ENCODE peak calls at places on chromosomes 16 and 17, in ten cellular contexts. E is endothelial cell of umbilical vein; I is uterus; M is mammary epithelial cell; J is bronchial epithelial cell; G is cardiac muscle cell; X is colonic mucosa; H is transverse colon; T is lower lobe of right lung; B is CD8-positive, alpha-beta T cell. A is an unnamed sample. For H3K27me3, the result is how much of the 10 kb centered on the place peaks cover.

GRCh38 chr16:64051826-64052225 is 1070.0 kb downstream of the CDH11 start:
- DNase-seq in M (peak), G (peak), E (peak), B (no peak), J (peak), I (no peak), X (no peak), H (no peak), T (no peak), A (no peak)

GRCh38 chr17:74756891-74757290 is 8.5 kb downstream of the NHERF1 start:
- DNase-seq in B (peak), J (no peak), H (no peak), M (no peak), X (no peak), G (no peak), I (no peak), T (no peak), E (no peak), A (peak)

GRCh38 chr16:77214411-77215138 is 15.4 kb downstream of the SYCE1L start:
- DNase-seq in X (no peak), H (no peak), J (no peak), E (no peak), B (no peak), M (no peak), T (no peak), G (no peak), I (no peak), A (no peak)

GRCh38 chr17:57350266-57350665 is 93.9 kb downstream of the MSI2 start:
- DNase-seq in I (no peak), X (peak), H (no peak), M (no peak), T (no peak), G (no peak), B (no peak), E (no peak), J (no peak), A (no peak)

GRCh38 chr17:77286641-77287431 is 146.1 kb downstream of the SEC14L1 start:
- DNase-seq in E (no peak), J (peak), B (no peak), X (peak), M (peak), I (no peak), T (peak), H (peak), G (peak), A (no peak)

GRCh38 chr16:70511833-70512232 is 11.5 kb downstream of the COG4 start:
- DNase-seq in I (no peak), E (no peak), B (no peak), H (no peak), T (no peak), M (no peak), G (no peak), J (no peak), X (no peak), A (no peak)

GRCh38 chr16:5461574-5461973 is 364.0 kb upstream of the EEF2KMT start:
- DNase-seq in J (no peak), M (no peak), T (no peak), G (no peak), X (no peak), H (no peak), B (no peak), I (no peak), E (no peak), A (no peak)

GRCh38 chr16:48444574-48444973 is 59.4 kb upstream of the SIAH1 start:
- DNase-seq in B (no peak), I (peak), X (no peak), H (no peak), J (peak), E (peak), G (peak), M (peak), T (no peak), A (no peak)

GRCh38 chr16:4320571-4321137 is 4.8 kb downstream of the GLIS2 start:
- DNase-seq in B (no peak), H (no peak), I (no peak), T (no peak), G (no peak), E (no peak), M (peak), X (no peak), J (peak), A (no peak)

GRCh38 chr17:60506312-60506711 is 19.7 kb downstream of the APPBP2 start:
- DNase-seq in T (no peak), X (no peak), M (peak), J (peak), G (peak), I (no peak), B (no peak), H (no peak), E (peak), A (no peak)

GRCh38 chr16:397736-398332 is 835 bp downstream of the NME4 start:
- DNase-seq in E (peak), X (peak), T (peak), M (no peak), B (peak), H (peak), J (peak), G (peak), I (peak), A (peak)
- TF ChIP-seq CTCF in E (peak), X (peak), T (peak), M (peak), B (no peak), H (peak), J (peak), G (peak), I (peak), A (peak)

GRCh38 chr17:44775136-44775837 is 16.5 kb downstream of the ADAM11 start:
- DNase-seq in H (peak), M (peak), X (peak), J (peak), E (peak), B (peak), T (peak), G (peak), I (peak), A (peak)

GRCh38 chr17:44776628-44777393 is 18.0 kb downstream of the ADAM11 start:
- DNase-seq in T (no peak), I (no peak), M (no peak), J (no peak), B (no peak), X (no peak), H (no peak), G (no peak), E (no peak), A (no peak)

GRCh38 chr17:44777394-44778348 is 18.9 kb downstream of the ADAM11 start:
- DNase-seq in B (no peak), H (no peak), E (no peak), M (no peak), G (no peak), T (no peak), I (no peak), X (no peak), J (no peak), A (no peak)

GRCh38 chr17:44774271-44775135 is 15.7 kb downstream of the ADAM11 start:
- DNase-seq in B (peak), M (peak), X (peak), H (peak), T (peak), G (peak), J (peak), I (peak), E (peak), A (peak)

GRCh38 chr17:44775838-44776621 is 17.2 kb downstream of the ADAM11 start:
- DNase-seq in I (no peak), E (no peak), H (no peak), M (no peak), X (no peak), T (peak), B (no peak), J (no peak), G (no peak), A (no peak)
- H3K4me3 ChIP-seq in I (peak), E (no peak), H (peak), M (peak), X (peak), T (peak), B (peak), J (peak), G (peak), A (peak)

DNA sequence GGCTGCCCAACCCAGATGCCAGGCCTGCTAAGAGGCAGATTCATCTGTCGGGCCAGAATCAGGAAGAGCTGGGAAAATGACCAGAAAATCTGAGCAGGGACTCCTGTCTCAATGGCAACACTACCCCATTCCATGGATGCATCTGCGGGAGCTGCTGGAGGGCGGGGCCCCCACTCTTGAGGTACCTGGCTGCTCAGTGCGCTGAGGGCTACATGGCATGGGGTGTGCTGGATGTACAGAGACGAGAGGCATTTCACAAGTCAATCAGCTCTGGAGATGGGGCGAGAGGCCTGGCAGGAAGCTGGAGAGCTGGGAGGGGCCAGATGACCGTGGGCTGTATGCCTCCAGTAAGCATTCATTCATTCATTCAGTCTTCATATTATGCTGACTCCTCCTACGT is 6.4 kb downstream of the SDK2 start:
- DNase-seq in T (no peak), I (no peak), J (no peak), B (no peak), M (no peak), H (no peak), G (no peak), X (no peak), E (no peak), A (peak)
- H3K27me3 ChIP-seq in T (under half), I (under half), J (under half), B (under half), M (under half), H (under half), G (under half), X (under half), E (under half), A (under half)

DNA sequence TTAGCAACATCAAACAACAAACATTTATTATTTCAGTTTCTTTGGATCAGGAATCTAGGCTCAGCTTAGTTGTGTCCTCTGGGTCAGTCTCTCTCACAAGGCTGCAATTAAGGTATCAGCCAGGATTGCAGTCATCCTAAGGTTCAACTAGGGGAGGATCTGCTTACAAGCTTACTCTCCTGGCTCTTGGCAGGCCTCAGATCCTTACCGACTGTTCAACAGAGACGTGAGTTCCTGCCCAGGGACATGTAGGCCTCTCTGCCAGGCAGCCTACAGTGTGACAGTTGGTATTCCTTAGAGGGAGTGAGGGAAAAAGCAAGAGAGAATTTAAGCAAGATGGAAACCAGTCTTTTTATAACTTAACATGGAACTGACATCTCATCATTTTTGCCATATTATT is 294.0 kb downstream of the ZFHX3 start:
- DNase-seq in I (no peak), T (no peak), G (peak), X (no peak), E (no peak), J (no peak), M (no peak), H (no peak), B (no peak), A (no peak)
- TF ChIP-seq CTCF in I (no peak), T (no peak), G (no peak), X (no peak), E (no peak), J (no peak), M (no peak), H (no peak), B (no peak), A (no peak)

GRCh38 chr16:30063893-30064745 is 1.4 kb upstream of the ALDOA start:
- DNase-seq in J (peak), M (no peak), X (peak), G (no peak), T (peak), H (peak), B (peak), I (peak), E (peak), A (peak)

GRCh38 chr16:30065112-30065942 is at the start of gene ALDOA:
- DNase-seq in H (peak), T (peak), M (peak), X (peak), J (peak), I (peak), B (peak), E (peak), G (peak), A (peak)

GRCh38 chr16:30061195-30061554 is 4.4 kb upstream of the ALDOA start:
- DNase-seq in M (no peak), H (no peak), G (no peak), J (no peak), I (no peak), E (no peak), T (no peak), X (no peak), B (no peak), A (no peak)

GRCh38 chr16:30064746-30065111 is 831 bp upstream of the ALDOA start:
- DNase-seq in J (no peak), H (no peak), M (no peak), G (no peak), T (no peak), I (peak), B (no peak), X (no peak), E (no peak), A (no peak)

GRCh38 chr16:30063278-30063892 is 2.2 kb upstream of the ALDOA start:
- DNase-seq in J (no peak), H (no peak), B (no peak), X (no peak), I (no peak), M (no peak), E (no peak), G (no peak), T (no peak), A (no peak)
- H3K4me3 ChIP-seq in J (peak), H (peak), B (peak), X (peak), I (peak), M (peak), E (no peak), G (peak), T (peak), A (peak)

GRCh38 chr16:86479419-86479818 is 30.9 kb upstream of the FOXF1 start:
- DNase-seq in H (no peak), I (no peak), G (no peak), X (no peak), E (no peak), M (no peak), J (no peak), T (no peak), B (no peak), A (no peak)
- H3K27me3 ChIP-seq in H (under half), I (under half), G (half or more), X (under half), E (under half), M (under half), J (under half), T (under half), B (under half), A (under half)

DNA sequence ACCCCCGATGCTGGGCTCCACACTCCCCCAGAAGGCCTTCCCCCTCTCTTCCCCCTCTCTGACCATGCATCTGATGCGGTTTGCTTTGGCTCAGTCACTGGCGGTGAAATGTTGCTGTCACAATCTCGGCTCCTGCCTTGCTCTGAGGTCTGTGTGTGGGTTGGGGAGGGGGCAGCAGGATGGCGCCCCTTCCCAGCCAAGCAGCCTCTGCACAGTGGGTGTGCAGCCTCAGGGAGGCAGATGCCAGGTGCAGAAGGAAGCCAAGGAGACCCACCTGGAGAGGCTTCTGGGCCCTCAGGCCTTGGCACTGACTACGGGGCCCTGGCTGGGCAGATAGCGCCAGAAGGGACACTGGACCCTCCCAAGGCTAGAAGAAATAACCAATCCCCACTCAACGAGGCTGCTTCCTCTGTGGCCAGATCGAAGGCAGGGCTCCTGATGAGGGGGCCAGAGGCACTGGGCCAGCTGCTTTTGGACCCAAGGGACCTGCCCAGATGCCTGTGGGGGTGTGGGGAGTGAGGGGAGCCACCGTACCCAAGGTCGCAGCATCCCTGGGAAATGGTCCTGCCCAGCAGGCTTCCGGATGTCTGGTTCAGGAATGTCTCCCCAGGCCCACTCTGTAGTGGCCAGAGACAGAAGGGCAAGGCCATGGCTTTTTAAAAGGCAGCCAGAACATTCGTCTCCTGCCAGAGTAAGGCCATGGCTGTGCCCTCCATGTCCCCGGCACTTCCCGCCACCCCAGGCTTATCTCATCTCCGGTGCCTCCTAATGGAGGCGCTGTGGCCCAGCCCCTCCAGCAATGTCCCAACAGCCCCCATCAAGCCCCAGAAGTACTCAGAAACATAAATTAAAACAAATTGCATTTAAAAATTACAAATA is 43.4 kb upstream of the SLC38A10 start:
- DNase-seq in M (no peak), J (no peak), E (no peak), B (no peak), I (no peak), G (peak), H (peak), T (peak), X (no peak), A (peak)
- TF ChIP-seq CTCF in M (no peak), J (no peak), E (no peak), B (no peak), I (no peak), G (no peak), H (no peak), T (no peak), X (no peak), A (no peak)

GRCh38 chr16:85124636-85125346 is 12.5 kb upstream of the CIBAR2 start:
- DNase-seq in H (no peak), G (no peak), B (peak), J (no peak), M (no peak), I (no peak), E (no peak), T (no peak), X (no peak), A (no peak)

GRCh38 chr16:85125570-85126382 is 13.5 kb upstream of the CIBAR2 start:
- DNase-seq in I (no peak), J (no peak), G (no peak), B (peak), H (no peak), E (no peak), M (no peak), T (no peak), X (no peak), A (no peak)

GRCh38 chr16:85126383-85126730 is 14.1 kb upstream of the CIBAR2 start:
- DNase-seq in I (no peak), J (no peak), X (no peak), E (no peak), H (no peak), T (no peak), M (no peak), G (no peak), B (peak), A (no peak)

GRCh38 chr16:85128079-85128837 is 16.0 kb upstream of the CIBAR2 start:
- DNase-seq in T (no peak), X (no peak), E (no peak), J (no peak), G (no peak), M (no peak), H (no peak), B (peak), I (no peak), A (no peak)

DNA sequence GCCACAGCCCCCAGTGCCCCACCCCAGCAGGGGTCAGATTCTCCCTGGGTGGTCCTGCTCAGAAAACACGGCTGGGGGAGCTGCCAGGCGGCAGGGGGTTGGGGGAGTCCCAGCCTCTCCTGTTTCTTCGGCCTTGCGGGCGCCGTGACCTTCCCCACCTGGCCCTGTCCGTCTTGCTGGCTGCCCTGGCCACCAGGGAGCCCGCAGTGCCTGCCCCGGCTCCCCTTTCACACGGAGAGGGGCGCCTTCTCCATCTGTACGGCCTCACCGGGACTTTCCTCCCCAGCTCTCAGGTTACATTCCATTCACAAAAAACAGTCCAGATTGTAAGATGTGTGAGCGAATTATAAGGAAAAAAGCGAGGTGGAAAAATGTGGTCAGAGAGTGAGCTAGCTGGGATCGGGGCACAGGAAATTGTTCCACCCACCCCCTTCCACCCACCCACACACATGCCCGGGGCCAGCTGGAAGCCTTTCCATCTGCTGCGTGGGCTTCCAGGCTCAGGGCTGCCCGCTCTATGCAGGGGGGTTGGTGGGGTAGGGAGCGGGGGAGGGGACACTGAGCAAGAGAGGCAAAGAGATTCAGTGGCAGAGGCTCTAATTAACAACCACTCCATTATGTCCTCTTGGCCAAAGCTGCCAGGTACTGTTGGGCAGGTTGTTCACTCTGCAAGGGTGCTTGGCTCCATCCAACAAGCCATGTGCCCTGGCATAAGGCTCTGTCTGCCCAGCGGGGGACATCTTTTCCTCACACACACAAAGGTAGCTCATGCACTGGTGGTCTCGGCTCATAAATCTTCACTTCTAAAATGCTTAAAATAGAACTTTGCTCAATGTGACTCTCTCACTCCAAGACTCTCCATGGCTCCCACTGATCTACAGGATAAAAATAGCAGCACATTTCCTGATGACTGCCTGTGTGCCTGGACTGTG is 14.7 kb upstream of the CIBAR2 start:
- DNase-seq in T (no peak), B (peak), E (peak), I (peak), M (peak), J (peak), H (no peak), X (no peak), G (peak), A (no peak)
- H3K4me3 ChIP-seq in T (no peak), B (no peak), E (no peak), I (no peak), M (no peak), J (no peak), H (no peak), X (no peak), G (no peak), A (no peak)

DNA sequence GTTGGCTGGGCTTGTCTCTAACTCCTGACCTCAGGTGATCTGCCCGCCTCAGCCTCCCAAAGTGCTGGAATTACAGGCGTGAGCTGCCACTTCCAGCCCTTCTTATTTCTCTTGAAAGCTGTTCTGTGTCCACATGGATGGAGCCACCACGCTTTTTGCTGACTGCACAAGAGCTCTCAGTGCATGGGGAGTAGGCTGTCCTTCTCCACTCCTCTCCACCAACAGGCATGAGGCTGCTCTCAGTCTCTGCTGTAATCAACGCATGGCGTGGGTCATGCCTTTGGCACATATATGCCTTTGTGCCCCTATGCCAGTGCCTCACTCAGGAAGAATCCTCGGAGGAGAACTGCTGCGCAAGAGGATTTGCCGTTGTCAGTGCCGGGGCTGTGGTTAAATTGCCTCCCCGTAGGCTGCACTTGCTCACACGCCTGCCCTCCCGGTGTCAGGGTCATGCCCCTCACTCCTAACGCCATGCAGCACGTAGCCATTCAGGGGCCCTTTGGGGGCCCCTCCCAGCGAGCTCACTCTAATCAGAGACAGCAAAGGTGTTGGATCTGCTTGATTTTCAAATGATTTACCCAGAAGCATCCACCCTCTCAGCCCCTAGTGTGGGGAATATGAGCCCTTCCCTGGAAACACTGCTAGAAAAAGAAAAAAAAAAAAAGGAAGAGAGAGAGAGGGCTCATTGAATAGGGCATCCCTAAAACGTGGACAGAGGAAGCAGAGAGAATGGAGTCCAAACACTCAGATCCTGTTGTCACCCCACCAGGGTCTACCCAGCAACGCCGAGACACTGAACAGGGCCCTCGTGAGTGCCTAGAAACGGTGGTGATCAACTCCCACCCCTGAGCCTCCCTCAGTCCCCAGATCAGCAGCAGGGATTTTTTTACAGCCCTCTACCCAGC is 47.5 kb upstream of the ZCCHC14 start:
- DNase-seq in I (no peak), E (no peak), M (no peak), X (no peak), H (no peak), T (no peak), B (no peak), J (no peak), G (no peak), A (no peak)
- H3K27me3 ChIP-seq in I (under half), E (under half), M (under half), X (under half), H (under half), T (under half), B (under half), J (under half), G (under half), A (under half)